ENCODE peak calls at places on chromosome 6, in six cellular contexts. T is fibroblast of pulmonary artery, Q is neural progenitor cell, V is AG09319, H is NCI-H146, G is right lobe of liver. M is an unnamed sample.

GRCh38 chr6:110769923-110770322 is 45.3 kb downstream of the CDK19 start:
- DNase-seq in T (no peak), Q (no peak), V (no peak), H (no peak), G (no peak), M (no peak)

GRCh38 chr6:84065718-84066290 is 32.2 kb downstream of the MRAP2 start:
- DNase-seq in T (peak), Q (no peak), V (no peak), H (no peak), G (no peak), M (no peak)

GRCh38 chr6:41939848-41940758 is 1.5 kb downstream of the CCND3 start:
- DNase-seq in T (peak), Q (peak), V (no peak), H (no peak), G (no peak), M (no peak)

GRCh38 chr6:14429396-14429795 is 311.8 kb downstream of the CD83 start:
- DNase-seq in T (no peak), Q (peak), V (no peak), H (no peak), G (no peak), M (no peak)

GRCh38 chr6:20447157-20447556 is 45.5 kb downstream of the E2F3 start:
- DNase-seq in T (no peak), Q (no peak), V (no peak), H (no peak), G (no peak), M (no peak)

GRCh38 chr6:66655420-66655819 is 948.4 kb upstream of the EYS start:
- DNase-seq in T (no peak), Q (no peak), V (no peak), H (no peak), G (no peak), M (no peak)

GRCh38 chr6:36028887-36029324 is 1.3 kb downstream of the MAPK14 start:
- DNase-seq in T (peak), Q (peak), V (no peak), H (peak), G (peak), M (no peak)

GRCh38 chr6:110814488-110815259 is 595 bp downstream of the CDK19 start:
- DNase-seq in T (peak), Q (peak), V (no peak), H (no peak), G (peak), M (no peak)

GRCh38 chr6:63910863-63911665 is 275.5 kb downstream of the PHF3 start:
- DNase-seq in T (peak), Q (no peak), V (no peak), H (no peak), G (no peak), M (no peak)

GRCh38 chr6:134938896-134939295 is 11.0 kb downstream of the ALDH8A1 start:
- DNase-seq in T (peak), Q (no peak), V (no peak), H (no peak), G (no peak), M (no peak)